ENCODE peak calls at places on chromosomes 16 and 17, in nine cellular contexts. J is Karpas-422, C is PC-3, O is OCI-LY7, S is GM23248, N is GM23338, B is hepatocyte, Y is HCT116, Z is MM.1S. U is an unnamed sample.

GRCh38 chr16:80986557-80986956 is 20.1 kb downstream of the CMC2 start:
- DNase-seq in S (no peak), Y (no peak), J (no peak), Z (no peak), O (no peak), C (no peak), N (no peak), B (no peak), U (no peak)

GRCh38 chr17:50265212-50265611 is 9.1 kb upstream of the TMEM92 start:
- DNase-seq in Y (no peak), N (no peak), C (no peak), O (no peak), B (peak; percentile 2), J (no peak), Z (no peak), S (no peak), U (no peak)

GRCh38 chr17:36128411-36128978 is 24.9 kb downstream of the CCL4 start:
- DNase-seq in J (no peak), Y (no peak), N (no peak), C (no peak), B (peak; percentile 62), S (no peak), Z (no peak), O (no peak), U (no peak)

GRCh38 chr16:81497690-81498089 is 53.1 kb downstream of the CMIP start:
- DNase-seq in S (no peak), C (no peak), O (peak; percentile 43), Z (no peak), J (peak; percentile 71), N (peak; percentile 34), B (no peak), Y (no peak), U (no peak)

GRCh38 chr17:35241520-35241919 is 1.4 kb upstream of the SLFN5 start:
- DNase-seq in O (no peak), Z (no peak), C (no peak), B (no peak), Y (no peak), J (no peak), S (no peak), N (peak; percentile 15), U (no peak)

GRCh38 chr16:57372372-57373116 is at the start of gene CX3CL1:
- DNase-seq in Y (no peak), J (no peak), B (peak; percentile 88), S (peak; percentile 61), O (no peak), Z (no peak), C (no peak), N (peak; percentile 81), U (no peak)

GRCh38 chr16:4217246-4218131 is 24.4 kb downstream of the SRL start:
- DNase-seq in S (peak; percentile 15), B (peak; percentile 76), J (no peak), C (no peak), Y (no peak), N (no peak), Z (no peak), O (no peak), U (no peak)

GRCh38 chr17:30821751-30822723 is 2.5 kb downstream of the CRLF3 start:
- DNase-seq in C (no peak), J (peak; percentile 72), B (no peak), N (peak; percentile 23), Z (no peak), S (no peak), Y (no peak), O (peak; percentile 37), U (no peak)

GRCh38 chr16:67248401-67249177 is at the start of gene SLC9A5:
- DNase-seq in S (peak; percentile 65), Y (no peak), O (peak; percentile 32), N (peak; percentile 65), B (peak; percentile 40), J (peak; percentile 76), Z (no peak), C (no peak), U (peak; percentile 23)

GRCh38 chr17:65018612-65019290 is 37.8 kb downstream of the GNA13 start:
- DNase-seq in N (no peak), B (no peak), S (peak; percentile 20), Y (no peak), C (no peak), J (no peak), Z (no peak), O (no peak), U (no peak)

GRCh38 chr16:58020628-58021521 is 4.7 kb upstream of the MMP15 start:
- DNase-seq in S (peak; percentile 58), N (peak; percentile 74), B (peak; percentile 68), O (peak; percentile 67), Z (peak; percentile 48), J (peak; percentile 82), C (peak; percentile 35), Y (no peak), U (peak; percentile 50)

GRCh38 chr16:89890200-89890599 is 16.8 kb downstream of the TCF25 start:
- DNase-seq in B (no peak), N (no peak), O (no peak), J (no peak), S (no peak), Y (no peak), Z (no peak), C (no peak), U (no peak)

GRCh38 chr16:73414636-73415035 is 366.7 kb upstream of the ZFHX3 start:
- DNase-seq in C (no peak), O (no peak), Z (no peak), Y (no peak), N (no peak), J (no peak), S (no peak), B (no peak), U (no peak)

GRCh38 chr17:27086526-27086925 is 207.4 kb upstream of the WSB1 start:
- DNase-seq in S (no peak), Y (no peak), J (no peak), B (no peak), Z (no peak), N (no peak), C (no peak), O (no peak), U (no peak)

GRCh38 chr17:19726615-19727376 is 10.4 kb upstream of the SLC47A2 start:
- DNase-seq in B (no peak), J (no peak), Y (no peak), N (no peak), Z (no peak), C (no peak), O (no peak), S (peak; percentile 57), U (no peak)

GRCh38 chr16:85798283-85798776 is 1.0 kb downstream of the EMC8 start:
- DNase-seq in Z (no peak), O (no peak), Y (no peak), S (no peak), J (no peak), C (no peak), B (peak; percentile 39), N (peak; percentile 24), U (no peak)

GRCh38 chr16:10081201-10081940 is 100.9 kb downstream of the GRIN2A start:
- DNase-seq in O (no peak), C (no peak), S (no peak), N (no peak), J (no peak), B (no peak), Y (no peak), Z (no peak), U (no peak)

GRCh38 chr16:46895399-46896313 is 11.5 kb downstream of the GPT2 start:
- DNase-seq in B (no peak), N (no peak), C (no peak), Y (no peak), O (no peak), Z (no peak), S (no peak), J (no peak), U (no peak)

DNA sequence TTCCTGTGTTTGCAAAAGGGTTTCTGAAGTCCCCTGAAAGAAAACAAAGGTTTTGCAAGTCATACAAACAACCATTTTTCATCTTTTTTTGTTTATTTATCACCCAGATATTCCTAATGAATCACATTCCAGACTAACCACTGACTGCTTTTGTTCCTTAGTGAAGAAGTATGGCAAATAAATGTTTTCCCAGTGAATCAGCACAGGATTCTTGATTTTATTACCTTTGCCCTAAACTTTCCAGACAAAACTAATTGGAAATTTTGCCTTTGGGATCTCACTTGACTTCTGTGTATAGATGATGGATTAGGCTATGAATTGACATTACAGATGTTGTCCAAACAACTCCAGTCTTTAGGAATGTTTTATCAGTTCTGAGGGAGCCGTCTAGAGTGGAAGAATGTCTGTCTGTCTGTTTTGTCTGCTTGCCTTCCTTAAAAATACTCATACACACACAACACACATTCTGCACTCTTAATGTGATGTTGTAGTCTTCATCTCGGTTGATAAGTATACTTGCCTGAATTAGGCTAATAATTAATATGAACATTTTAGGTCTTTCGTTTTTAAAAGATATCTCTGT is 48.9 kb downstream of the VMP1 start:
- DNase-seq in S (peak; percentile 69), B (no peak), C (peak; percentile 96), N (no peak), O (no peak), J (no peak), Y (peak; percentile 94), Z (no peak), U (peak; percentile 97)
- H3K4me2 ChIP-seq in S (peak overlapping the region; percentile 70), B (peak overlapping the region; percentile 21), C (peak overlapping the region; percentile 61), N (no peak overlapping the region), O (no peak overlapping the region), J (no peak overlapping the region), Y (peak overlapping the region; percentile 53), Z (no peak overlapping the region), U (peak overlapping the region; percentile 88)

GRCh38 chr16:29665294-29666077 is 2.4 kb downstream of the SPN start:
- DNase-seq in Z (no peak), O (peak; percentile 40), S (no peak), Y (no peak), B (no peak), J (no peak), N (no peak), C (no peak), U (no peak)
- H3K4me3 ChIP-seq in Z (no peak overlapping the region), O (peak overlapping the region; percentile 78), S (no peak overlapping the region), Y (no peak overlapping the region), B (no peak overlapping the region), J (peak overlapping the region; percentile 61), N (no peak overlapping the region), C (no peak overlapping the region), U (no peak overlapping the region)

DNA sequence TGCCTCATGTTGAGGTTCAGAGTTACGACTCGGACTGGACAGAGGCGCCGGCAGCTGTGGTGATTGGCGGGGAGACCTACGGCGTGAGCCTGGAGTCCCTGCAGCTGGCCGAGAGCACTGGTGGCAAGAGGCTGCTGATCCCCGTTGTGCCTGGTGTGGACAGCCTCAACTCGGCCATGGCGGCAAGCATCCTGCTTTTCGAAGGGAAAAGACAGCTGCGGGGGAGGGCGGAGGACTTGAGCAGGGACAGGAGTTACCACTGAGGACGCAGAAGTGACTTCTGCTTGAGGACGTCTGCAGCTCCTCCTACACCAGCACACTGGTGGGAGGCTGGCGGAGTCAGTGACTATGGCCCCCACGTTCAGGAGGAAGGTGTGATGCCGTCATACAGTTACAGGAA is 9.7 kb downstream of the MRM3 start:
- DNase-seq in J (no peak), C (no peak), Z (no peak), O (no peak), Y (no peak), B (no peak), S (no peak), N (no peak), U (no peak)
- H3K9me2 ChIP-seq in J (no peaks in the 10 kb centered on the region), C (no peaks in the 10 kb centered on the region), Z (no peaks in the 10 kb centered on the region), O (no peaks in the 10 kb centered on the region), Y (no peaks in the 10 kb centered on the region), B (no peaks in the 10 kb centered on the region), S (no peaks in the 10 kb centered on the region), N (no peaks in the 10 kb centered on the region), U (no peaks in the 10 kb centered on the region)

DNA sequence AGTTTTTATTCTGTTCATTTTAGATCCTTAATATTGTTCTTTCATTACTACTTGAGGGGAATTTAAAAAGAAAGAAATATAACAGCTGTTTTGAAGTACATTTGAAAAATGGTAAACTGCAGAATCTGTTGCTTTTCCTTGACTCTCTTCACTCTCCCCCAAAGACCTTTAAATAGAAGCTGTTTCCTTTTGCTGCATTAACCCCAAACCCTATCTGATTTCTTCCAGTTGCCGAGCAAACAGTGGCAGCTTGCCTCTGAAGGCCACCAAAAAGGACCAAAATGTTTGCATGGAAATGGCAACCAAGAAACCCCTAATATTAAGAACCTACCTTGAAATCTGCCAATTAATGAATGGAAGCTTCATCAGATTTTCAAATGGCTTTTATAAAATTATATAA is 37.1 kb downstream of the PRKCA start:
- DNase-seq in B (no peak), O (no peak), S (no peak), N (no peak), Z (no peak), Y (no peak), J (no peak), C (no peak), U (no peak)
- H3K4me2 ChIP-seq in B (no peak overlapping the region), O (no peak overlapping the region), S (no peak overlapping the region), N (no peak overlapping the region), Z (no peak overlapping the region), Y (no peak overlapping the region), J (no peak overlapping the region), C (no peak overlapping the region), U (no peak overlapping the region)

U was measured in PC-9.